ENCODE peak calls at places on chromosomes 3 and 15, in six cellular contexts. W, I, Q, K, O and L are unnamed samples.

GRCh38 chr3:159892171-159892791 is 96.4 kb upstream of the IL12A start:
- DNase-seq in I (no peak), Q (no peak), W (no peak), K (no peak), O (no peak), L (no peak)

GRCh38 chr15:55681631-55682030 is 61.3 kb downstream of the PRTG start:
- DNase-seq in Q (no peak), I (no peak), W (no peak), K (no peak), O (no peak), L (no peak)

GRCh38 chr3:29156071-29156715 is 124.7 kb upstream of the RBMS3 start:
- DNase-seq in K (peak; percentile 21), O (no peak), W (no peak), I (no peak), Q (no peak), L (no peak)

GRCh38 chr15:39896101-39896500 is 24.0 kb downstream of the GPR176 start:
- DNase-seq in I (no peak), Q (no peak), O (no peak), W (no peak), K (no peak), L (no peak)

GRCh38 chr15:36887214-36888017 is 212.9 kb downstream of the MEIS2 start:
- DNase-seq in K (no peak), O (no peak), I (no peak), Q (no peak), W (no peak), L (no peak)

GRCh38 chr15:25439456-25439836 is 622 bp upstream of the UBE3A start:
- DNase-seq in O (peak; percentile 27), K (no peak), I (no peak), W (no peak), Q (peak; percentile 49), L (no peak)

GRCh38 chr15:43209059-43209824 is 11.6 kb downstream of the EPB42 start:
- DNase-seq in Q (no peak), I (peak; percentile 86), W (peak; percentile 35), K (no peak), O (no peak), L (no peak)

GRCh38 chr3:38165722-38166387 is 518 bp downstream of the OXSR1 start:
- DNase-seq in Q (no peak), W (peak; percentile 61), K (no peak), I (no peak), O (no peak), L (peak; percentile 36)

GRCh38 chr3:134663646-134664456 is 13.0 kb upstream of the KY start:
- DNase-seq in I (no peak), O (no peak), W (no peak), Q (no peak), K (no peak), L (no peak)

GRCh38 chr3:157129782-157130137 is 30.2 kb downstream of the CCNL1 start:
- DNase-seq in O (peak; percentile 53), K (no peak), W (no peak), I (no peak), Q (peak; percentile 63), L (no peak)

GRCh38 chr3:125023833-125024560 is 31.8 kb downstream of the HEG1 start:
- DNase-seq in W (no peak), O (no peak), K (no peak), Q (no peak), I (no peak), L (no peak)

GRCh38 chr15:67524235-67524634 is 3.3 kb downstream of the C15orf61 start:
- DNase-seq in Q (no peak), K (no peak), W (no peak), O (no peak), I (no peak), L (no peak)

GRCh38 chr3:39806820-39807219 is 2.6 kb upstream of the MYRIP start:
- DNase-seq in O (no peak), Q (no peak), K (no peak), W (no peak), I (no peak), L (no peak)

GRCh38 chr15:67030036-67030762 is 35.2 kb upstream of the SMAD3 start:
- DNase-seq in O (no peak), Q (no peak), W (no peak), K (peak; percentile 75), I (no peak), L (no peak)

GRCh38 chr3:151537751-151538150 is 76.9 kb upstream of the IGSF10 start:
- DNase-seq in O (no peak), W (no peak), Q (no peak), K (no peak), I (no peak), L (no peak)

GRCh38 chr15:93180656-93181055 is 91.6 kb upstream of the RGMA start:
- DNase-seq in W (no peak), I (no peak), Q (no peak), K (no peak), O (no peak), L (no peak)

GRCh38 chr3:10383850-10384248 is 62.9 kb upstream of the SEC13 start:
- DNase-seq in K (no peak), Q (no peak), O (no peak), W (no peak), I (no peak), L (no peak)

GRCh38 chr3:184377882-184378445 is at the start of gene THPO:
- DNase-seq in Q (no peak), K (no peak), O (no peak), I (no peak), W (no peak), L (no peak)

GRCh38 chr3:156478931-156479330 is 76.0 kb downstream of the SSR3 start:
- DNase-seq in W (no peak), Q (no peak), I (no peak), O (no peak), K (no peak), L (no peak)

GRCh38 chr15:71559098-71559497 is 251.3 kb upstream of the NR2E3 start:
- DNase-seq in Q (no peak), W (no peak), K (no peak), I (peak; percentile 34), O (no peak), L (no peak)

GRCh38 chr3:184459355-184459754 is 79.5 kb downstream of the CHRD start:
- DNase-seq in O (peak; percentile 9), W (no peak), I (no peak), K (no peak), Q (no peak), L (no peak)

GRCh38 chr3:32226875-32227500 is 11.5 kb upstream of the CMTM8 start:
- DNase-seq in I (no peak), Q (no peak), O (no peak), W (peak; percentile 23), K (no peak), L (no peak)

GRCh38 chr3:58160399-58160798 is 50.4 kb downstream of the DNASE1L3 start:
- DNase-seq in Q (no peak), W (no peak), I (no peak), K (no peak), O (no peak), L (no peak)

GRCh38 chr15:89203705-89204273 is 17.6 kb downstream of the RLBP1 start:
- DNase-seq in Q (no peak), W (no peak), I (no peak), O (no peak), K (no peak), L (no peak)

GRCh38 chr3:36957862-36958686 is 13.2 kb upstream of the TRANK1 start:
- DNase-seq in I (no peak), K (no peak), O (no peak), Q (peak; percentile 20), W (peak; percentile 58), L (no peak)

GRCh38 chr3:100330651-100331050 is 3.9 kb upstream of the NIT2 start:
- DNase-seq in W (no peak), O (no peak), Q (no peak), I (no peak), K (no peak), L (no peak)

GRCh38 chr3:72318504-72319201 is 529.6 kb downstream of the SHQ1 start:
- DNase-seq in O (peak; percentile 75), W (no peak), I (no peak), Q (no peak), K (no peak), L (no peak)

GRCh38 chr15:47293763-47294162 is 423.5 kb upstream of the SEMA6D start:
- DNase-seq in W (no peak), K (no peak), O (no peak), I (no peak), Q (peak; percentile 29), L (peak; percentile 79)
- TF ChIP-seq EP300 in W (no peak), K (no peak), O (no peak), I (no peak), Q (no peak), L (peak; percentile 66)

DNA sequence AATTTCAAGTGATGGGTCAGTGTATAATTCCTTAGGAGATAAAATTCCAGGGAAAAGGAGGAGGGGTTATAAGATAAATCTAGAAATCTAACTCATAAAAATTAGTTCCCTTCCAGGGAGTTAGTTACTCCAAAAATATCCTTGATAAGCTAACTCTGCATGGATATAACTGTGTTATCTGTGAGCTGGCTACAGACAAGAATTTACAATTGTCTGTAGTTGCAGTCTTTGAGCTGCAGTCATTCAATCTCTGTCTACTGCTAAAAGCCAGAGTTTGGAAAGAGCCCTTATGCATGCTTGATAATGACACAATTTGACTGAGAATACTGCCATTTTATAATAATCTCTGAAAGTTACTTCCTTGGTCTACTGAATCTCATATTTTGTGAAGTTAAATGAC is 432.2 kb upstream of the TPRG1 start:
- DNase-seq in K (no peak), Q (no peak), I (no peak), O (no peak), W (no peak), L (no peak)
- H3K27ac ChIP-seq in K (no peak overlapping the region), Q (no peak overlapping the region), I (no peak overlapping the region), O (no peak overlapping the region), W (no peak overlapping the region), L (no peak overlapping the region)

GRCh38 chr3:69063636-69064035 is 11.5 kb upstream of the TMF1 start:
- DNase-seq in W (no peak), Q (no peak), K (no peak), O (no peak), I (no peak), L (no peak)

GRCh38 chr3:69065318-69065964 is 13.3 kb upstream of the TMF1 start:
- DNase-seq in I (no peak), O (no peak), Q (no peak), K (no peak), W (no peak), L (no peak)

DNA sequence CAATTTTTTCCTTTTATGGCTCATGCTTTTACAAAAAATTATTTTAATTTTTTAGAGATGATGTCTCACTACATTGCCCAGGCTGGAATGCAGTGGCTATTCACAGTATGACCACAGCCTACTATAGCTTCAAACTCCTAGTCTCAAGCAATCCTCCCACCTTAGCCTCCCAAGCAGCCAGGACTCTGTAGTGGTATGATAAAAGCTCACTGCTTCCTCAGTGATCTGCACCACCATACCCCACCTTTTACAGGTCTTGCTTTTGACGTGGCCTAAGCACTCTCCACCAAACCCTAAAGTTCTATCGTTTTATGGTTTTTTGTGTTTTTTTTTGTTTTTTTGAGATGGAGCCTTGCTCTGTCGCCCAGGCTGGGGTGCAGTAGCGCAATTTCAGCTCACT is 14.0 kb upstream of the TMF1 start:
- DNase-seq in W (no peak), Q (no peak), O (no peak), I (no peak), K (no peak), L (no peak)
- TF ChIP-seq EP300 in W (no peak), Q (no peak), O (no peak), I (no peak), K (no peak), L (no peak)

DNA sequence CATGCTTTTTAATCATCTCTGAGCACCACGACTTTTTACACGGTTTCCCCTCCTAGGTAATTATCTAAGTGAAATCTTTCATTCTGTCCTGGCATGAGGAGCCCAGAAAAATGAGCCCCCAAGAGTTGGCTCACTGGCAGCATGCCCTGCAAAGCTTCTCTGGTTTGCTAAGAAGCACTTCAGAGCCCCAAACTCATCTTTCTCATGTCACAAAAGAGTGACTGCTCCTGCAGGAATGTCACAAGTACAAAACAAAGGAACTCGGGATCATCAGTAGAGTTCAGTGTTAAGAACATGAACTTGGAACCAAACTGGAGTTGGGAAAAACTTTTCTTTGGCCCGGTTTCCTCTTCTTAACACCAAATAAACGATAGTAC is 123.9 kb downstream of the FOXB1 start:
- DNase-seq in O (no peak), I (peak; percentile 89), Q (no peak), W (no peak), K (no peak), L (no peak)
- H3K27ac ChIP-seq in O (peak overlapping the region; percentile 73), I (peak overlapping the region; percentile 61), Q (peak overlapping the region; percentile 78), W (peak overlapping the region; percentile 48), K (no peak overlapping the region), L (peak overlapping the region; percentile 76)